ENCODE peak calls at places on chromosomes 11 and 22, in eight cellular contexts. A is HAP-1; J is GM12878; Z is HTR-8/SVneo; Y is activated CD4-positive, CD25-positive, alpha-beta regulatory T cell; H is left cardiac atrium; B is C1 segment of cervical spinal cord; R is stimulated activated naive CD8-positive, alpha-beta T cell treated with anti-CD3 and anti-CD28 coated beads, Interleukin-15, Interleukin-2, amounts not matched to agents 100 U/mL and 50 U/mL, for 24 hours. K is an unnamed sample.

GRCh38 chr11:62786318-62787004 is 741 bp upstream of the TMEM179B start:
- DNase-seq in A (peak; percentile 79), J (no peak), Z (peak; percentile 90), Y (peak; percentile 70), H (peak; percentile 90), B (peak; percentile 81), R (peak; percentile 92), K (peak; percentile 78)

GRCh38 chr11:117423046-117423575 is 95.5 kb downstream of the CEP164 start:
- DNase-seq in A (no peak), J (no peak), Z (no peak), Y (no peak), H (no peak), B (no peak), R (no peak), K (no peak)

GRCh38 chr11:33689089-33689488 is 11.5 kb downstream of the C11orf91 start:
- DNase-seq in A (no peak), J (no peak), Z (no peak), Y (no peak), H (no peak), B (no peak), R (no peak), K (no peak)

GRCh38 chr11:64343740-64344133 is 3.7 kb downstream of the CCDC88B start:
- DNase-seq in A (no peak), J (no peak), Z (no peak), Y (no peak), H (no peak), B (no peak), R (peak; percentile 31), K (no peak)

GRCh38 chr11:2158291-2158737 is 2.7 kb downstream of the INS start:
- DNase-seq in A (no peak), J (no peak), Z (no peak), Y (no peak), H (no peak), B (no peak), R (no peak), K (no peak)

GRCh38 chr11:66316849-66317251 is at the start of gene CD248:
- DNase-seq in A (no peak), J (no peak), Z (no peak), Y (no peak), H (peak; percentile 83), B (no peak), R (no peak), K (peak; percentile 70)

GRCh38 chr22:39244073-39244495 is 698 bp downstream of the PDGFB start:
- DNase-seq in A (no peak), J (no peak), Z (no peak), Y (no peak), H (no peak), B (no peak), R (no peak), K (no peak)

GRCh38 chr11:16028406-16028805 is 327.9 kb downstream of the SOX6 start:
- DNase-seq in A (no peak), J (no peak), Z (no peak), Y (no peak), H (no peak), B (no peak), R (no peak), K (no peak)

GRCh38 chr11:76120513-76121081 is 85.7 kb downstream of the WNT11 start:
- DNase-seq in A (peak; percentile 83), J (no peak), Z (no peak), Y (no peak), H (no peak), B (no peak), R (no peak), K (no peak)